ENCODE peak calls at places on chromosomes 6 and 20, in five cellular contexts. P is A549, B is body of pancreas, F is cardiac muscle cell, H is breast epithelium. Z is an unnamed sample. For H3K4me1, the result is how much of the 10 kb centered on the place peaks cover.

GRCh38 chr20:50518270-50518721 is 8.1 kb downstream of the PTPN1 start:
- DNase-seq in F (peak), P (no peak), H (no peak), B (no peak), Z (peak)

GRCh38 chr6:49457771-49458170 is 5.3 kb downstream of the MMUT start:
- DNase-seq in F (peak), B (no peak), P (no peak), H (no peak), Z (no peak)

GRCh38 chr6:40371095-40371494 is 216.1 kb downstream of the LRFN2 start:
- DNase-seq in P (no peak), B (no peak), F (no peak), H (no peak), Z (no peak)

GRCh38 chr20:25100914-25101313 is 19.0 kb upstream of the VSX1 start:
- DNase-seq in H (no peak), F (peak), B (no peak), P (no peak), Z (no peak)

GRCh38 chr20:58868795-58869194 is 16.3 kb downstream of the GNAS start:
- DNase-seq in P (no peak), H (no peak), B (no peak), F (no peak), Z (peak)

GRCh38 chr20:47354710-47355488 is 1.6 kb downstream of the ZMYND8 start:
- DNase-seq in B (no peak), P (no peak), F (peak), H (no peak), Z (peak)

GRCh38 chr6:159125977-159126376 is 43.2 kb upstream of the FNDC1 start:
- DNase-seq in H (no peak), F (peak), B (no peak), P (no peak), Z (no peak)

GRCh38 chr6:6916598-6916997 is 191.2 kb upstream of the RREB1 start:
- DNase-seq in F (no peak), H (no peak), B (no peak), P (no peak), Z (no peak)

GRCh38 chr6:81606965-81607381 is 145.5 kb downstream of the TENT5A start:
- DNase-seq in P (no peak), B (no peak), F (no peak), H (no peak), Z (peak)

GRCh38 chr6:44004625-44005506 is 122.4 kb downstream of the MRPL14 start:
- DNase-seq in F (no peak), H (no peak), B (peak), P (no peak), Z (no peak)

GRCh38 chr20:50284811-50285375 is 94.3 kb downstream of the CEBPB start:
- DNase-seq in P (no peak), F (no peak), B (no peak), H (no peak), Z (no peak)

GRCh38 chr6:69801711-69802110 is 4.9 kb upstream of the LMBRD1 start:
- DNase-seq in H (no peak), B (no peak), P (no peak), F (no peak), Z (no peak)

GRCh38 chr6:15892369-15892768 is 229.5 kb upstream of the DTNBP1 start:
- DNase-seq in H (no peak), P (no peak), F (peak), B (no peak), Z (peak)

GRCh38 chr6:36949636-36950035 is 4.9 kb upstream of the PI16 start:
- DNase-seq in B (no peak), H (no peak), F (no peak), P (no peak), Z (peak)

GRCh38 chr6:13507306-13507855 is 20.0 kb upstream of the GFOD1 start:
- DNase-seq in F (no peak), P (no peak), B (no peak), H (no peak), Z (no peak)

GRCh38 chr6:113644861-113645575 is 212.1 kb upstream of the MARCKS start:
- DNase-seq in P (no peak), B (no peak), F (peak), H (no peak), Z (peak)

GRCh38 chr20:15654208-15654649 is 919.0 kb downstream of the KIF16B start:
- DNase-seq in P (peak), F (peak), H (no peak), B (peak), Z (peak)

GRCh38 chr6:28866342-28867077 is 57.3 kb downstream of the TRIM27 start:
- DNase-seq in B (peak), H (peak), F (peak), P (no peak), Z (peak)

GRCh38 chr20:36744764-36745191 is 1.1 kb downstream of the NDRG3 start:
- DNase-seq in P (no peak), F (peak), H (no peak), B (peak), Z (peak)

GRCh38 chr6:111662794-111663231 is 57.1 kb upstream of the TRAF3IP2 start:
- DNase-seq in F (peak), P (no peak), H (no peak), B (no peak), Z (no peak)

GRCh38 chr20:49037962-49038387 is 8.1 kb upstream of the CSE1L start:
- DNase-seq in B (no peak), H (no peak), F (peak), P (no peak), Z (no peak)

DNA sequence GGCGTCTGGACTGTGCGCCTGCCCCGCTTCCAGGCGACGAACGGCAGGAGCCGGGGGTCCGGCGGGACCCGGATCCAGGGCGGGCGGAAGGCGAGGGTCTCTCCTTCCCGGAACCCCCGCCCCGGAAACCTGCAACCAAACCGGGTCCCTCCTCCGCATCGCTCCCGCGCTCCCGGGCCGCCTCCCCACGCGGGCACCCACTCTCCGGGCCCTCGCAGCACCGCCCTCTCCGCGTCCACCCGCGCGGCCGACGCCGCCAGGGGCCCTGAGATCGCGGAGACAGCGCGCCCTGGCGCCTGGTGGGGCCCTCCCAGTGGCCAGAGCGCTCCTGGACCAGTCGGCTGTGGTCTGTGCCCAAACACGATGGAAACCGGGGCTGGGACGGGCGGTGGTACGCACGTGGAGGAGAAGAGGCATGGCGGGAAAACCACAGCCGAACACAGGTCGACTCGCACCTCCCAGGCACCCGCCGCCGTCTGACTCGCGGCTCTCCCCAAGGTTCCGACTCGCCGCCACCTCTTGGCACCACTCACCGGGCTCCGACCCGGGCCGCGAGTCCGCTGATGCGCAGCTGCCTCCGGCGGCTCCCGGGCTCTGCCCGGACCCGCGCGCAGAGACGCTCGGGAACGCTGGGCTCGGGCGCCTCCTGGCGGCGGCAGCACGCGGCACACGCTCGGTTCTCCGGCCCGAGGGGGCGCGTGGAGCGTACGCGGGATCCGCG is 7.9 kb downstream of the NKX2-2 start:
- DNase-seq in P (peak), B (no peak), F (peak), H (no peak), Z (peak)
- H3K4me3 ChIP-seq in P (peak), B (no peak), F (peak), H (peak), Z (peak)

GRCh38 chr6:30062471-30063178 is 1.6 kb downstream of the POLR1H start:
- DNase-seq in H (peak), F (no peak), B (no peak), P (no peak), Z (no peak)
- H3K4me1 ChIP-seq in H (under half), F (under half), B (under half), P (under half), Z (under half)

DNA sequence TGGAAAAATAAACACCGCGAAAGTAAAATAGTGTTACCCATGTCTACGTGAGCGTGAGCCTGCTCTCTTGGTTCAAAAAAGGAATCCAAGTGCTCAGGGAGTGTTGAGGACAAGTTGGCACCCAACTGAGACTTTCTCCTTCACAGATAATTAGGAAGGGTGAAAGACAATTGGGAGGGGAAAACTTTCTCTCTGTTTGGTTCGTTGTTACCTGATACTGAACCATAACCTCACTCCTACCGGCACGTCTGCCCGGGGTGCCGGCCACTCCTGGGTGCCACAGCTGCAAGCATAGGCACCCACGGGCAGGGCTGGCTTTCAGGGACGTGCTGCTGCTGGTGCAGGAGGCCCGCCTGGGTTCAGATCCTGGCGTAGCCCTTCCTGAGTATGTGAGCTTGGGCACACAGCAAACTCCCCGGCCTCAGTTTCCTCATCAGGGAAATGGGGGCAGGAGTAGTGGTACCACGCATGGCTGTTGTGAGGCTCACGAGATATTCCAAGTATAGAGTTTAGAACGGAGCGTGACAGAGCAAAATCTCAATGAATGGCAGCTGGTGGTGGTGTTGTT is 38.2 kb upstream of the PMEPA1 start:
- DNase-seq in B (no peak), F (no peak), P (no peak), H (no peak), Z (no peak)
- H3K4me3 ChIP-seq in B (no peak), F (no peak), P (peak), H (peak), Z (peak)

GRCh38 chr6:169722362-169723199 is 1.7 kb downstream of the PHF10 start:
- DNase-seq in H (peak), F (peak), P (no peak), B (peak), Z (peak)
- H3K4me1 ChIP-seq in H (under half), F (under half), P (under half), B (under half), Z (under half)

DNA sequence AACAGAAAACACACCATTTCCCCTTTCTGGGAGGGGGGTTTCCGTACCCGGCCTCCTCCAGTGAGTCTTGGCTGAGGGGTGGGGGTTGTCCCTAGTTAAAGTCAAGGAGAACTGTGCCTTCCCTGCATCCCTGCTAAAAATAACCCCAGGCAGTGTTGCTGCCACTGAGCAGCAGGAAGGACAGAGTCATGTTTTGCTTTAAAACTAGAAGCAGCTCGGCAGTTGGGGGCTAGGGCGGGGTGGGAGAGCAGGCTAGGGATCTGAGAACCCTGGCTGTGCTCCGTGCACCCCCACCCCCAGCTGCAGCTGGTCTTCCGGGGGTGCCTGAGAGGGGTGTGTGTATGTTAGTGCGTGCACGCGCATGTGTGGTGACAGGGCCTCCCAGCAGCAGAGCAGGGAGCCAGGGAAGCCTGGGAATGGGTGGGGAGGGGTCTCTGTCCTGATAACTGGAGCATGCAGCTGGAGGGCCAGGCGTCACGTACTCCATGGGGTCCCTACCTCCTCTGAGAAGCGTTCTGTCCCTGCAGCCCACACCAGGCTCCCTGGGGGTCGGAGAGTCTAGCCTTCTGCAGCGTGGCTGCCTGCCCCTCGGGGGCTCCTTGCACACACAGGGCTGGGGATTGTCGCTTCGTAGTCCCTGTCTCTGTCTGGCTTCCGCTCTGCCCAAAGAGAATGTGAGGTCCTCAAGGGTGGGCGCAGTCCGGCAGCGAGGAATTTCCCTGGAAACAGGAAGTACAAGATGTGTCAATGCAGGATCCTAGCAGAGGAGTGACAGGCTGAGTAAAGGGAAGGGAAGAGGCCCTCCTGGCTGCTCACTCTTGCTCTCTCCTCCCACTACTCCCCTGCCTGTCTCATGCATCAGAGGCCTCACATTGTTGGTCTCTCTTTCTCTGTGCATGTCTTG is 16.8 kb upstream of the ARMC12 start:
- DNase-seq in P (no peak), F (peak), B (no peak), H (no peak), Z (peak)
- H3K4me3 ChIP-seq in P (no peak), F (peak), B (no peak), H (peak), Z (peak)

GRCh38 chr20:46076806-46077205 is 13.0 kb downstream of the NCOA5 start:
- DNase-seq in P (no peak), B (no peak), H (no peak), F (no peak), Z (no peak)
- H3K4me1 ChIP-seq in P (under half), B (under half), H (under half), F (under half), Z (under half)

DNA sequence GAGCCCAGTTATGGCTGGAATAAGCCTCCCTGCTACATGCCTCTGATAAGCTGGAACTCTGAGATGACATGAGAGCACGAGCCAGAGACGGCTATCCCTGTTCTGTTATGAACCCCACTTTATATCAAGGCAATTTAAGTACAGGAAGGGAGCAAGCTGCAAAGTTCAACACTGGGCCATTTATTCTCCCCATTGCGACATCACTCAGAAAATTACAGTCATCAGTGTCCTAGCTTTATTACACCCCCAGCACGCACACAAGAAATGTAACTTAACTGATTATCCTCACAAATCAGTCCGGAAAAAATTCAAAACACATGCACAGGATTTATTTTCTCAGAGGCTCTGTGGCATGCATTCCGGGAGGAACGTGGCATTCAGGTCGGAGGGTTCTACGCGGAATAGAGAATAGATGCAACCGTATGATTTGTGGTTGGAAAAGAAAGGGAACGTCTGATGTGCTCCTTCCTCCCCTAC is 125.4 kb upstream of the SLC2A12 start:
- DNase-seq in F (peak), P (no peak), H (no peak), B (no peak), Z (peak)
- H3K4me3 ChIP-seq in F (no peak), P (peak), H (peak), B (no peak), Z (peak)

Z was measured in adipocyte.